ENCODE peak calls at places on chromosomes 4 and X, in seven cellular contexts. X is T follicular helper cell; P is HEK293T; M is BJ; L is MM.1S; D is stimulated activated naive B cell treated with anti-CD40 and anti-IgM and Interleukin-4, amounts not matched to agents 10 μg/mL and 1 μg/mL and 100 μg/mL, for 72 hours; O is aorta. V is an unnamed sample.

GRCh38 chr4:154164931-154165839 is 326.4 kb downstream of the DCHS2 start:
- DNase-seq in X (no peak), P (no peak), M (peak; percentile 98), L (no peak), D (peak; percentile 28), O (no peak), V (no peak)

GRCh38 chr4:85061974-85062373 is 95.5 kb upstream of the WDFY3 start:
- DNase-seq in X (no peak), P (no peak), M (no peak), L (no peak), D (no peak), O (no peak), V (no peak)

GRCh38 chr4:26217429-26217828 is 103.4 kb upstream of the RBPJ start:
- DNase-seq in X (no peak), P (no peak), M (no peak), L (no peak), D (no peak), O (no peak), V (no peak)

GRCh38 chr4:20418865-20419451 is 167.3 kb downstream of the SLIT2 start:
- DNase-seq in X (no peak), P (no peak), M (peak; percentile 20), L (peak; percentile 86), D (no peak), O (no peak), V (peak; percentile 16)

GRCh38 chr4:165133150-165133549 is 20.5 kb upstream of the TMEM192 start:
- DNase-seq in X (no peak), P (no peak), M (no peak), L (no peak), D (no peak), O (no peak), V (no peak)

GRCh38 chr4:6386091-6386490 is 86.3 kb downstream of the PPP2R2C start:
- DNase-seq in X (no peak), P (no peak), M (no peak), L (no peak), D (no peak), O (peak; percentile 31), V (no peak)

GRCh38 chrX:152646961-152647360 is 9.3 kb downstream of the GABRQ start:
- DNase-seq in X (no peak), P (no peak), M (no peak), L (no peak), D (no peak), O (no peak), V (no peak)

GRCh38 chr4:41111796-41112195 is 102.5 kb downstream of the APBB2 start:
- DNase-seq in X (no peak), P (no peak), M (no peak), L (no peak), D (no peak), O (no peak), V (no peak)

GRCh38 chrX:96834137-96834536 is 49.6 kb upstream of the RPA4 start:
- DNase-seq in X (no peak), P (no peak), M (no peak), L (no peak), D (no peak), O (no peak), V (no peak)

GRCh38 chr4:6672131-6672530 is 21.5 kb upstream of the S100P start:
- DNase-seq in X (no peak), P (no peak), M (no peak), L (no peak), D (no peak), O (no peak), V (no peak)

GRCh38 chrX:16786791-16787735 is 797 bp downstream of the TXLNG start:
- DNase-seq in X (peak; percentile 34), P (peak; percentile 25), M (no peak), L (peak; percentile 33), D (peak; percentile 29), O (peak; percentile 82), V (no peak)

GRCh38 chr4:118180776-118181175 is 146.5 kb downstream of the NDST3 start:
- DNase-seq in X (no peak), P (no peak), M (no peak), L (no peak), D (no peak), O (no peak), V (no peak)

GRCh38 chr4:26217961-26218676 is 102.7 kb upstream of the RBPJ start:
- DNase-seq in X (no peak), P (no peak), M (no peak), L (no peak), D (peak; percentile 21), O (no peak), V (no peak)

GRCh38 chr4:169050308-169050707 is 40.3 kb upstream of the CBR4 start:
- DNase-seq in X (no peak), P (no peak), M (no peak), L (no peak), D (no peak), O (no peak), V (no peak)

V was measured in NCI-H2227 treated with DMSO at 0.1 percent for 48 hours.